ENCODE peak calls at places on chromosomes 5 and 9, in seven cellular contexts. K is K562, E is HCT116, A is SK-N-SH, L is GM12878, G is HepG2, H is H1. F is an unnamed sample.

GRCh38 chr5:126998201-126998631 is 32.1 kb downstream of the MARCHF3 start:
- DNase-seq in K (peak; percentile 82), E (no peak), A (no peak), L (peak; percentile 35), G (no peak), H (no peak), F (no peak)

GRCh38 chr9:111999319-111999718 is 102.7 kb downstream of the UGCG start:
- DNase-seq in K (no peak), E (no peak), A (no peak), L (no peak), G (no peak), H (no peak), F (no peak)

GRCh38 chr9:16687678-16688369 is 182.6 kb downstream of the BNC2 start:
- DNase-seq in K (no peak), E (no peak), A (no peak), L (no peak), G (no peak), H (no peak), F (no peak)

GRCh38 chr5:143918961-143919360 is 107.0 kb downstream of the HMHB1 start:
- DNase-seq in K (no peak), E (no peak), A (no peak), L (no peak), G (no peak), H (no peak), F (no peak)

GRCh38 chr9:92501671-92502393 is 19.5 kb upstream of the ASPN start:
- DNase-seq in K (peak; percentile 51), E (peak; percentile 52), A (peak; percentile 37), L (no peak), G (peak; percentile 46), H (no peak), F (peak; percentile 69)

GRCh38 chr5:174425271-174425963 is 299.0 kb upstream of the MSX2 start:
- DNase-seq in K (no peak), E (no peak), A (peak; percentile 55), L (no peak), G (no peak), H (no peak), F (no peak)

GRCh38 chr5:127088226-127088625 is 14.9 kb upstream of the C5orf63 start:
- DNase-seq in K (no peak), E (no peak), A (no peak), L (no peak), G (no peak), H (no peak), F (no peak)

GRCh38 chr5:30030110-30030509 is 1163.4 kb upstream of the CDH6 start:
- DNase-seq in K (no peak), E (no peak), A (no peak), L (no peak), G (no peak), H (no peak), F (no peak)

GRCh38 chr9:127923771-127924170 is 6.8 kb downstream of the PIP5KL1 start:
- DNase-seq in K (no peak), E (peak; percentile 68), A (no peak), L (no peak), G (no peak), H (no peak), F (no peak)

GRCh38 chr5:162047279-162047678 is 20.3 kb upstream of the GABRG2 start:
- DNase-seq in K (no peak), E (no peak), A (no peak), L (no peak), G (no peak), H (no peak), F (no peak)

GRCh38 chr5:154220625-154221024 is 30.1 kb downstream of the GALNT10 start:
- DNase-seq in K (no peak), E (peak; percentile 51), A (no peak), L (no peak), G (no peak), H (no peak), F (no peak)

GRCh38 chr9:120574473-120574872 is 5.5 kb downstream of the CDK5RAP2 start:
- DNase-seq in K (no peak), E (no peak), A (no peak), L (no peak), G (peak; percentile 54), H (no peak), F (no peak)

GRCh38 chr5:54159153-54159836 is 151.1 kb downstream of the ARL15 start:
- DNase-seq in K (peak; percentile 61), E (no peak), A (no peak), L (no peak), G (peak; percentile 7), H (no peak), F (peak; percentile 39)

GRCh38 chr9:129454468-129455067 is 166.3 kb downstream of the C9orf50 start:
- DNase-seq in K (no peak), E (no peak), A (no peak), L (no peak), G (no peak), H (no peak), F (no peak)

GRCh38 chr5:4549351-4549750 is 590.8 kb upstream of the ADAMTS16 start:
- DNase-seq in K (no peak), E (no peak), A (no peak), L (no peak), G (no peak), H (no peak), F (no peak)

GRCh38 chr9:131410051-131410491 is 16.2 kb downstream of the PRRC2B start:
- DNase-seq in K (no peak), E (no peak), A (no peak), L (no peak), G (no peak), H (no peak), F (no peak)

GRCh38 chr5:142655339-142656267 is 30.3 kb downstream of the FGF1 start:
- DNase-seq in K (peak; percentile 74), E (peak; percentile 33), A (peak; percentile 91), L (no peak), G (peak; percentile 62), H (peak; percentile 53), F (peak; percentile 84)

GRCh38 chr9:136249881-136250559 is 4.4 kb upstream of the QSOX2 start:
- DNase-seq in K (no peak), E (no peak), A (no peak), L (no peak), G (no peak), H (no peak), F (no peak)

GRCh38 chr9:38724749-38725148 is 4.8 kb upstream of the FAM240B start:
- DNase-seq in K (no peak), E (no peak), A (no peak), L (no peak), G (no peak), H (no peak), F (no peak)

GRCh38 chr5:133947431-133947841 is 21.0 kb downstream of the C5orf15 start:
- DNase-seq in K (no peak), E (no peak), A (no peak), L (no peak), G (no peak), H (no peak), F (no peak)

GRCh38 chr5:180396931-180397330 is 43.8 kb upstream of the GFPT2 start:
- DNase-seq in K (no peak), E (no peak), A (peak; percentile 5), L (no peak), G (no peak), H (no peak), F (no peak)

GRCh38 chr5:145510769-145511168 is 324.4 kb downstream of the PRELID2 start:
- DNase-seq in K (no peak), E (no peak), A (no peak), L (no peak), G (no peak), H (no peak), F (no peak)

GRCh38 chr5:145509336-145510150 is 325.6 kb downstream of the PRELID2 start:
- DNase-seq in K (no peak), E (no peak), A (no peak), L (no peak), G (no peak), H (no peak), F (no peak)

GRCh38 chr5:145510324-145510723 is 324.8 kb downstream of the PRELID2 start:
- DNase-seq in K (no peak), E (no peak), A (no peak), L (no peak), G (no peak), H (no peak), F (no peak)

GRCh38 chr5:145506451-145506850 is 328.7 kb downstream of the PRELID2 start:
- DNase-seq in K (no peak), E (no peak), A (no peak), L (no peak), G (no peak), H (no peak), F (no peak)

GRCh38 chr5:145511351-145511750 is 323.8 kb downstream of the PRELID2 start:
- DNase-seq in K (no peak), E (no peak), A (no peak), L (no peak), G (no peak), H (no peak), F (no peak)
- TF ChIP-seq JUND in K (no peak), E (no peak), A (no peak), L (no peak), G (no peak), H (no peak), F (no peak)

DNA sequence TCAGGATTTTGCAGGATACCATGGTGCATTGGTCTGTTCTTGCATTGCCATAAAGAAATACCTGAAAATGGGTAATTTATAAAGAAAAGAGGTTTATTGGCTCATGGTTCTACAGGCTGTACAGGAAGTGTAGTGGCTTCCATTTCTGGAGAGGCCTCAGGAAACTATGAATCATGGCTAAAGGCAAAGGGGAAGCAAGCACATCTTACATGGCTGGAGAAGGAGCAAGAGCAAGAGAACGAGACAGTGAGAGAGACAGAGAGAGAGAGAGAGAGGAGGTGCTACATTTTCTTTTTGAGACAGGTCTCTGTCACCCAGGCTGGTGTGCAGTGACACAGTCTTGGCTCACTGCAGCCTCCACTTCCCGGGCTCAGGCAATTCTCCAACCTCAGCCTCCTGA is 43.9 kb downstream of the P4HA2 start:
- DNase-seq in K (no peak), E (no peak), A (no peak), L (no peak), G (no peak), H (no peak), F (no peak)
- TF ChIP-seq JUND in K (no peak), E (no peak), A (no peak), L (no peak), G (no peak), H (no peak), F (no peak)

GRCh38 chr9:114176601-114177295 is 21.4 kb downstream of the COL27A1 start:
- DNase-seq in K (no peak), E (no peak), A (peak; percentile 68), L (no peak), G (no peak), H (no peak), F (no peak)

GRCh38 chr9:114172981-114173833 is 17.9 kb downstream of the COL27A1 start:
- DNase-seq in K (no peak), E (no peak), A (no peak), L (no peak), G (peak; percentile 26), H (no peak), F (no peak)

GRCh38 chr9:114174557-114174875 is 19.2 kb downstream of the COL27A1 start:
- DNase-seq in K (no peak), E (no peak), A (no peak), L (no peak), G (no peak), H (no peak), F (no peak)

GRCh38 chr9:114177423-114178064 is 22.2 kb downstream of the COL27A1 start:
- DNase-seq in K (peak; percentile 23), E (no peak), A (no peak), L (no peak), G (no peak), H (no peak), F (no peak)

GRCh38 chr9:114174876-114175771 is 19.8 kb downstream of the COL27A1 start:
- DNase-seq in K (no peak), E (no peak), A (peak; percentile 58), L (no peak), G (peak; percentile 99), H (no peak), F (no peak)
- TF ChIP-seq JUND in K (no peak), E (no peak), A (peak; percentile 39), L (no peak), G (peak; percentile 80), H (no peak), F (no peak)

GRCh38 chr5:13359326-13359725 is 585.2 kb downstream of the DNAH5 start:
- DNase-seq in K (no peak), E (no peak), A (no peak), L (no peak), G (no peak), H (no peak), F (no peak)
- TF ChIP-seq JUND in K (no peak), E (no peak), A (no peak), L (no peak), G (no peak), H (no peak), F (no peak)